ENCODE peak calls at places on chromosomes 12 and 14, in ten cellular contexts. Q is nephron progenitor cell, H is Peyer's patch, R is glutamatergic neuron, I is fibroblast of lung, M is prostate gland, B is lower leg skin, V is GM10248, A is transverse colon, N is mesothelial cell of epicardium. C is an unnamed sample.

GRCh38 chr12:113875681-113876080 is 90.4 kb downstream of the RBM19 start:
- DNase-seq in B (no peak), Q (no peak), I (peak), R (no peak), V (no peak), H (no peak), N (no peak), A (no peak), M (no peak), C (no peak)

GRCh38 chr12:108120863-108121165 is 8.3 kb upstream of the WSCD2 start:
- DNase-seq in V (no peak), N (no peak), A (no peak), M (no peak), R (no peak), H (no peak), B (no peak), Q (no peak), I (no peak), C (no peak)

GRCh38 chr14:101476931-101477553 is 84.3 kb upstream of the DIO3 start:
- DNase-seq in B (peak), R (peak), M (no peak), V (no peak), Q (peak), H (peak), A (peak), I (no peak), N (peak), C (no peak)

GRCh38 chr12:46269429-46270241 is 792 bp upstream of the SLC38A1 start:
- DNase-seq in I (no peak), M (no peak), H (no peak), N (no peak), V (peak), A (peak), Q (peak), R (peak), B (peak), C (peak)

GRCh38 chr12:69529021-69529420 is 56.2 kb upstream of the CCT2 start:
- DNase-seq in B (no peak), H (no peak), V (no peak), N (no peak), Q (no peak), M (no peak), I (no peak), A (no peak), R (no peak), C (no peak)

GRCh38 chr14:23632461-23633159 is 3.6 kb upstream of the DHRS2 start:
- DNase-seq in H (no peak), V (peak), R (no peak), M (no peak), B (peak), A (no peak), Q (no peak), N (no peak), I (no peak), C (no peak)

GRCh38 chr12:115857160-115857920 is 420.2 kb downstream of the MED13L start:
- DNase-seq in H (no peak), A (no peak), N (no peak), M (no peak), Q (no peak), V (no peak), R (no peak), I (no peak), B (no peak), C (no peak)

GRCh38 chr14:88551094-88551870 is 3.5 kb downstream of the PTPN21 start:
- DNase-seq in A (peak), R (peak), V (peak), N (peak), H (peak), I (peak), B (peak), Q (peak), M (peak), C (peak)

GRCh38 chr12:90794212-90794611 is 160.8 kb downstream of the CCER1 start:
- DNase-seq in H (no peak), R (no peak), N (no peak), A (no peak), M (no peak), B (no peak), Q (no peak), I (peak), V (no peak), C (no peak)

GRCh38 chr12:9708853-9709252 is 24.0 kb downstream of the CLECL1 start:
- DNase-seq in M (no peak), V (no peak), H (no peak), N (no peak), I (no peak), Q (no peak), B (no peak), A (no peak), R (no peak), C (no peak)

GRCh38 chr14:89365071-89365801 is 51.8 kb downstream of the FOXN3 start:
- DNase-seq in I (peak), B (no peak), V (peak), H (no peak), M (no peak), A (peak), Q (no peak), N (no peak), R (no peak), C (no peak)

GRCh38 chr14:36021926-36022325 is 154.6 kb downstream of the PTCSC3 start:
- DNase-seq in M (no peak), V (no peak), I (no peak), N (no peak), R (no peak), A (no peak), B (no peak), H (no peak), Q (no peak), C (no peak)

GRCh38 chr14:104794099-104794498 is 1.4 kb downstream of the AKT1 start:
- DNase-seq in H (no peak), B (peak), Q (peak), V (peak), I (peak), R (no peak), N (no peak), A (peak), M (no peak), C (no peak)

GRCh38 chr12:121009744-121010143 is 6.5 kb downstream of the C12orf43 start:
- DNase-seq in A (peak), V (no peak), N (no peak), I (peak), M (peak), B (no peak), Q (peak), R (peak), H (no peak), C (peak)

GRCh38 chr14:50082308-50082742 is 34.0 kb downstream of the VCPKMT start:
- DNase-seq in Q (no peak), B (no peak), N (no peak), R (no peak), A (no peak), M (no peak), H (no peak), I (no peak), V (no peak), C (no peak)

GRCh38 chr14:55968741-55969140 is 149.5 kb upstream of the PELI2 start:
- DNase-seq in V (no peak), H (no peak), R (no peak), N (no peak), M (no peak), I (no peak), B (no peak), Q (no peak), A (no peak), C (no peak)

GRCh38 chr12:12976366-12976765 is 23.7 kb downstream of the HEBP1 start:
- DNase-seq in M (no peak), V (no peak), Q (no peak), I (peak), N (no peak), H (no peak), A (no peak), B (no peak), R (no peak), C (no peak)

GRCh38 chr12:12974211-12974610 is 22.2 kb upstream of the GPRC5D start:
- DNase-seq in V (no peak), A (no peak), R (no peak), Q (no peak), H (no peak), N (no peak), I (no peak), M (no peak), B (no peak), C (no peak)

GRCh38 chr12:12973019-12973418 is 21.0 kb upstream of the GPRC5D start:
- DNase-seq in H (no peak), Q (no peak), A (no peak), I (no peak), V (no peak), R (no peak), N (no peak), M (no peak), B (no peak), C (no peak)

GRCh38 chr12:12977231-12977630 is 22.8 kb downstream of the HEBP1 start:
- DNase-seq in V (no peak), H (no peak), M (no peak), R (no peak), B (no peak), N (no peak), Q (no peak), A (no peak), I (no peak), C (no peak)

GRCh38 chr12:12975322-12976077 is 23.5 kb upstream of the GPRC5D start:
- DNase-seq in I (peak), A (peak), N (no peak), M (no peak), B (no peak), H (no peak), V (peak), R (no peak), Q (peak), C (no peak)
- TF ChIP-seq CTCF in I (peak), A (peak), N (no peak), M (no peak), B (no peak), H (peak), V (peak), R (no peak), Q (no peak), C (no peak)

GRCh38 chr14:49019467-49020100 is 566.6 kb downstream of the RPS29 start:
- DNase-seq in V (no peak), M (no peak), R (no peak), A (no peak), Q (no peak), H (no peak), N (no peak), B (no peak), I (no peak), C (no peak)
- TF ChIP-seq CTCF in V (no peak), M (no peak), R (no peak), A (no peak), Q (no peak), H (no peak), N (no peak), B (no peak), I (no peak), C (no peak)

GRCh38 chr12:28872654-28873268 is 276.3 kb upstream of the FAR2 start:
- DNase-seq in B (no peak), R (peak), A (peak), N (peak), I (peak), M (no peak), Q (peak), V (peak), H (no peak), C (peak)
- TF ChIP-seq CTCF in B (no peak), R (peak), A (peak), N (peak), I (peak), M (peak), Q (peak), V (peak), H (peak), C (peak)

DNA sequence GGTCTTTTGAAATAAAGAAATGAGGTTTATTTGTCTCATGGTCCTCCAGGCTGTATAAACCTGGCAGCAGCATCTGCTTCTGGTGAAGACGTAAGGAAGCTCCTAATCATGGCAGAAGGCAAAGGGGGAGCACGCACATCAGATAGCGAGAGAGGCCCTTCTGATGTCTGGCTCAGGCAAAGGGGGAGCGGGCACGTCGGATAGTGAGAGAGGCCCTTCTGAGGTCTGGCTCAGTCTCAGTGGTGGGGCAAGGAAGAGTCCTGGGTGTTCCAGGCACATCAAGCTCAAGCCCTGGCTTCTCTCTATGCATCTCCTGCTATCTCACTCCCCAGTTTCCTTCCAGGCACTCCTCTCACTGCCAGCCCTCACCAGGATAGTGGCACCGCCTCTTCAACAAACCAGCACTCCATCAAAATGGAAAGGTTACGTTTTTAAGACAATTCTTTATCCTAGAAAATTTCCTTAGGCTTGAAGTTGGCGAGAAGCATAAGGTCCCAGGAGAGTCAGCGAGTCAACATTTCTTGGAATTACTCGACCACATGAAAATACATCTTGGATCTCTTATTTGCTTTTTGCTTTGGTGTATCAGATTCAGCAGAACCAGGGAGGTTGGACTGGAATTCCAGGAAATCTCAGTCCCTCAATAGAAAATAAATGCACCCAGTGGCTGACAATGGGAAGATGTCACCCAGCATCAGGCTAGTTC is 189.6 kb upstream of the TMEM132C start:
- DNase-seq in V (no peak), I (no peak), R (no peak), A (no peak), N (no peak), M (no peak), Q (no peak), H (no peak), B (peak), C (no peak)
- TF ChIP-seq CTCF in V (no peak), I (no peak), R (no peak), A (no peak), N (no peak), M (no peak), Q (no peak), H (no peak), B (no peak), C (no peak)

C was measured in neural crest cell.